ENCODE peak calls at places on chromosomes 12 and 14, in eight cellular contexts. L is CD8-positive, alpha-beta T cell; R is NCI-H774; S is left cardiac atrium; O is SHP77; Z is fibroblast of mammary gland; U is CD8-positive, alpha-beta memory T cell; D is SK-MEL-5. T is an unnamed sample.

GRCh38 chr12:112115259-112116045 is 6.9 kb upstream of the NAA25 start:
- DNase-seq in L (no peak), R (no peak), S (no peak), O (no peak), Z (no peak), U (no peak), D (no peak), T (no peak)

GRCh38 chr14:40697221-40697620 is 909.5 kb upstream of the LRFN5 start:
- DNase-seq in L (no peak), R (no peak), S (no peak), O (no peak), Z (peak), U (no peak), D (no peak), T (no peak)

GRCh38 chr14:104868060-104868740 is 3.1 kb downstream of the CEP170B start:
- DNase-seq in L (no peak), R (no peak), S (no peak), O (no peak), Z (no peak), U (no peak), D (no peak), T (no peak)

GRCh38 chr12:124484526-124484953 is 82.9 kb downstream of the NCOR2 start:
- DNase-seq in L (no peak), R (no peak), S (no peak), O (no peak), Z (no peak), U (no peak), D (no peak), T (no peak)

GRCh38 chr12:122394626-122395194 is 27.8 kb downstream of the CLIP1 start:
- DNase-seq in L (no peak), R (no peak), S (peak), O (no peak), Z (peak), U (no peak), D (no peak), T (no peak)

GRCh38 chr12:8890313-8891084 is 23.8 kb upstream of the PHC1 start:
- DNase-seq in L (peak), R (peak), S (peak), O (no peak), Z (peak), U (peak), D (peak), T (no peak)

GRCh38 chr12:93379432-93380308 is 1.9 kb downstream of the NUDT4 start:
- DNase-seq in L (no peak), R (no peak), S (no peak), O (no peak), Z (no peak), U (no peak), D (peak), T (no peak)

GRCh38 chr14:24233538-24233866 is 773 bp downstream of the GMPR2 start:
- DNase-seq in L (no peak), R (no peak), S (no peak), O (no peak), Z (no peak), U (no peak), D (no peak), T (no peak)

GRCh38 chr12:132432721-132433577 is 57.0 kb upstream of the FBRSL1 start:
- DNase-seq in L (no peak), R (no peak), S (no peak), O (no peak), Z (peak), U (no peak), D (no peak), T (no peak)

T was measured in amygdala.